ENCODE peak calls at places on chromosomes 4 and X, in nine cellular contexts. V is CD4-positive, alpha-beta memory T cell; Z is naive thymus-derived CD8-positive, alpha-beta T cell; C is brain microvascular endothelial cell; K is endothelial cell; B is NCI-H510A treated with DMSO at 0.1 percent for 48 hours; P is MM.1S; R is Kasumi-1; M is pancreas. E is an unnamed sample.

GRCh38 chr4:89161841-89162240 is 50.5 kb downstream of the TIGD2 start:
- DNase-seq in K (no peak), R (no peak), V (no peak), P (no peak), Z (no peak), M (no peak), C (no peak), B (no peak), E (no peak)

GRCh38 chr4:39456946-39457763 is 1.6 kb downstream of the RPL9 start:
- DNase-seq in M (no peak), Z (no peak), B (no peak), K (no peak), V (no peak), P (no peak), R (no peak), C (no peak), E (no peak)

GRCh38 chr4:112403072-112403945 is 106.1 kb downstream of the ALPK1 start:
- DNase-seq in K (no peak), V (no peak), B (no peak), Z (no peak), C (no peak), R (no peak), P (no peak), M (no peak), E (no peak)

GRCh38 chr4:164997324-164997723 is 19.9 kb upstream of the TRIM61 start:
- DNase-seq in Z (no peak), M (no peak), B (no peak), K (no peak), P (peak; percentile 16), C (no peak), V (no peak), R (no peak), E (no peak)

GRCh38 chr4:41323186-41323585 is 66.5 kb downstream of the UCHL1 start:
- DNase-seq in C (no peak), V (no peak), M (no peak), Z (no peak), K (no peak), B (no peak), R (no peak), P (no peak), E (no peak)

GRCh38 chr4:125243835-125244397 is 70.8 kb upstream of the FAT4 start:
- DNase-seq in V (no peak), P (no peak), Z (no peak), R (no peak), C (no peak), M (no peak), K (no peak), B (no peak), E (no peak)

GRCh38 chr4:6465985-6466384 is 6.4 kb downstream of the PPP2R2C start:
- DNase-seq in R (no peak), C (no peak), M (no peak), P (no peak), K (no peak), B (no peak), V (no peak), Z (no peak), E (no peak)

GRCh38 chr4:48375651-48376291 is 34.4 kb downstream of the SLAIN2 start:
- DNase-seq in V (no peak), P (no peak), K (no peak), M (no peak), R (no peak), B (peak; percentile 79), Z (no peak), C (peak; percentile 91), E (no peak)

GRCh38 chr4:30605616-30606015 is 114.6 kb upstream of the PCDH7 start:
- DNase-seq in C (no peak), M (no peak), K (no peak), V (no peak), Z (no peak), P (no peak), R (no peak), B (no peak), E (no peak)

GRCh38 chr4:90084277-90084966 is 42.8 kb upstream of the CCSER1 start:
- DNase-seq in M (no peak), R (no peak), K (no peak), B (no peak), V (no peak), P (no peak), Z (no peak), C (no peak), E (no peak)

GRCh38 chr4:101349346-101350064 is 2.2 kb upstream of the PPP3CA start:
- DNase-seq in V (no peak), R (peak; percentile 27), K (no peak), C (no peak), Z (no peak), P (no peak), B (no peak), M (peak; percentile 35), E (no peak)

GRCh38 chrX:46865281-46865680 is 28.4 kb downstream of the RP2 start:
- DNase-seq in B (no peak), C (peak; percentile 31), V (no peak), M (no peak), Z (no peak), R (no peak), P (no peak), K (no peak), E (no peak)

GRCh38 chr4:183666088-183666487 is 7.0 kb downstream of the TRAPPC11 start:
- DNase-seq in P (no peak), K (no peak), B (no peak), V (no peak), Z (no peak), C (no peak), R (no peak), M (no peak), E (no peak)

GRCh38 chr4:189069782-189070181 is 870.9 kb upstream of the FRG1 start:
- DNase-seq in P (no peak), C (no peak), B (peak; percentile 11), Z (no peak), R (no peak), M (no peak), V (no peak), K (no peak), E (no peak)

GRCh38 chr4:173212379-173212778 is 43.8 kb downstream of the GALNT7 start:
- DNase-seq in B (no peak), K (no peak), V (no peak), P (no peak), M (no peak), C (no peak), Z (no peak), R (no peak), E (no peak)

GRCh38 chr4:3529363-3529762 is 2.9 kb downstream of the LRPAP1 start:
- DNase-seq in C (no peak), R (peak; percentile 86), P (no peak), M (peak; percentile 38), K (no peak), V (no peak), Z (no peak), B (no peak), E (no peak)

GRCh38 chr4:37160653-37161052 is 83.9 kb upstream of the NWD2 start:
- DNase-seq in C (no peak), Z (no peak), R (no peak), M (no peak), K (no peak), V (no peak), P (no peak), B (no peak), E (no peak)

GRCh38 chr4:153249199-153250154 is 45.2 kb downstream of the TRIM2 start:
- DNase-seq in Z (peak; percentile 78), R (peak; percentile 47), C (peak; percentile 47), M (peak; percentile 79), K (peak; percentile 83), V (peak; percentile 87), P (peak; percentile 89), B (peak; percentile 73), E (peak; percentile 78)

GRCh38 chrX:39576081-39576701 is 521.6 kb downstream of the BCOR start:
- DNase-seq in R (no peak), Z (no peak), B (peak; percentile 50), M (no peak), V (no peak), K (no peak), P (no peak), C (no peak), E (no peak)

GRCh38 chr4:74884282-74884681 is 48.6 kb upstream of the PARM1 start:
- DNase-seq in P (no peak), C (no peak), V (no peak), M (no peak), K (no peak), Z (no peak), B (no peak), R (no peak), E (no peak)

GRCh38 chr4:116082808-116083366 is 969.5 kb upstream of the NDST4 start:
- DNase-seq in P (no peak), R (no peak), M (no peak), Z (no peak), K (no peak), V (no peak), B (no peak), C (no peak), E (no peak)

GRCh38 chr4:121711263-121712000 is 14.7 kb upstream of the ANXA5 start:
- DNase-seq in Z (peak; percentile 4), C (peak; percentile 96), R (no peak), K (peak; percentile 75), B (peak; percentile 43), M (peak; percentile 53), V (no peak), P (peak; percentile 21), E (no peak)

GRCh38 chr4:71833175-71833900 is 49.5 kb upstream of the GC start:
- DNase-seq in M (no peak), V (no peak), Z (no peak), K (no peak), P (no peak), B (peak; percentile 3), R (no peak), C (no peak), E (no peak)

GRCh38 chr4:36013206-36013605 is 231.1 kb downstream of the ARAP2 start:
- DNase-seq in Z (no peak), M (no peak), V (no peak), R (no peak), K (no peak), P (no peak), C (no peak), B (no peak), E (no peak)

GRCh38 chr4:67719953-67720617 is 19.1 kb upstream of the UBA6 start:
- DNase-seq in K (no peak), C (no peak), R (no peak), V (no peak), Z (no peak), M (no peak), B (no peak), P (no peak), E (no peak)

GRCh38 chr4:140213736-140214135 is 59.8 kb upstream of the MAML3 start:
- DNase-seq in R (no peak), B (no peak), C (peak; percentile 33), M (no peak), P (no peak), V (no peak), Z (no peak), K (no peak), E (no peak)

GRCh38 chr4:11813951-11814446 is 385.3 kb upstream of the HS3ST1 start:
- DNase-seq in V (no peak), C (no peak), P (no peak), R (no peak), B (no peak), K (no peak), M (no peak), Z (no peak), E (no peak)

GRCh38 chr4:103204114-103204513 is 6.0 kb upstream of the CENPE start:
- DNase-seq in R (peak; percentile 16), P (peak; percentile 13), B (no peak), K (no peak), V (no peak), M (no peak), C (no peak), Z (no peak), E (no peak)

GRCh38 chr4:148216866-148217814 is 225.1 kb downstream of the NR3C2 start:
- DNase-seq in R (peak; percentile 20), M (peak; percentile 34), C (no peak), P (peak; percentile 93), K (no peak), V (peak; percentile 59), B (no peak), Z (no peak), E (peak; percentile 21)

GRCh38 chrX:34559325-34559724 is 97.8 kb downstream of the TMEM47 start:
- DNase-seq in Z (no peak), M (no peak), V (no peak), R (no peak), B (no peak), C (peak; percentile 2), K (no peak), P (peak; percentile 7), E (peak; percentile 5)